ENCODE peak calls at places on chromosomes 11 and 22, in ten cellular contexts. Q, O, K, A, P, R, H, J, I and T are unnamed samples.

GRCh38 chr11:60899977-60900376 is 6.4 kb downstream of the PRPF19 start:
- DNase-seq in H (no peak), K (no peak), Q (no peak), O (no peak), J (no peak), R (no peak), I (no peak), A (no peak), P (no peak), T (no peak)

GRCh38 chr11:86954288-86955110 is 696 bp downstream of the FZD4 start:
- DNase-seq in J (peak), H (no peak), K (peak), Q (no peak), O (peak), A (no peak), I (peak), R (no peak), P (no peak), T (no peak)

GRCh38 chr11:126140932-126141291 is 70.5 kb downstream of the RPUSD4 start:
- DNase-seq in I (no peak), J (no peak), P (no peak), K (peak), R (no peak), H (no peak), A (peak), O (peak), Q (peak), T (peak)

GRCh38 chr11:2668876-2669275 is 30.9 kb downstream of the KCNQ1OT1 start:
- DNase-seq in J (no peak), H (no peak), I (no peak), O (no peak), A (no peak), P (no peak), Q (no peak), R (no peak), K (no peak), T (no peak)

GRCh38 chr11:129061466-129062194 is 119.0 kb upstream of the TP53AIP1 start:
- DNase-seq in Q (no peak), R (no peak), J (no peak), A (peak), H (no peak), K (no peak), O (no peak), I (peak), P (no peak), T (no peak)

GRCh38 chr11:70810131-70810530 is 411.8 kb downstream of the CTTN start:
- DNase-seq in K (no peak), Q (no peak), J (no peak), P (no peak), A (no peak), R (no peak), I (peak), H (no peak), O (no peak), T (no peak)

GRCh38 chr22:46219650-46220049 is 30.4 kb downstream of the CDPF1 start:
- DNase-seq in P (no peak), H (no peak), J (no peak), O (peak), A (no peak), K (no peak), R (no peak), I (no peak), Q (no peak), T (peak)

GRCh38 chr11:3044004-3044403 is 13.2 kb downstream of the CARS1 start:
- DNase-seq in R (no peak), Q (peak), H (no peak), O (no peak), I (no peak), P (no peak), K (no peak), A (no peak), J (no peak), T (no peak)

GRCh38 chr11:37747121-37747520 is 1149.1 kb upstream of the RAG2 start:
- DNase-seq in Q (no peak), A (no peak), I (no peak), K (no peak), J (no peak), R (no peak), P (no peak), O (no peak), H (no peak), T (no peak)

GRCh38 chr11:64246874-64247728 is at the start of gene PPP1R14B:
- DNase-seq in P (peak), H (peak), K (peak), Q (peak), I (peak), J (peak), O (peak), A (peak), R (peak), T (peak)

GRCh38 chr22:19517919-19518567 is 6.2 kb downstream of the CLDN5 start:
- DNase-seq in Q (no peak), K (no peak), P (no peak), I (no peak), O (no peak), H (no peak), J (no peak), A (no peak), R (no peak), T (no peak)

GRCh38 chr22:19629331-19629719 is 85.0 kb upstream of the SEPTIN5 start:
- DNase-seq in I (no peak), K (no peak), A (no peak), J (no peak), H (no peak), P (no peak), Q (no peak), R (no peak), O (no peak), T (no peak)

GRCh38 chr11:107018274-107018901 is at the start of gene GUCY1A2:
- DNase-seq in A (no peak), J (peak), I (peak), O (peak), Q (peak), P (no peak), R (no peak), K (peak), H (no peak), T (no peak)

GRCh38 chr22:49760630-49761571 is 66.8 kb downstream of the BRD1 start:
- DNase-seq in Q (peak), O (no peak), H (no peak), K (no peak), A (no peak), R (no peak), I (no peak), P (no peak), J (no peak), T (no peak)

GRCh38 chr11:111476366-111476765 is 35.8 kb downstream of the BTG4 start:
- DNase-seq in R (no peak), O (no peak), P (no peak), J (no peak), A (no peak), I (no peak), Q (no peak), H (no peak), K (no peak), T (no peak)

GRCh38 chr22:48944756-48945620 is 882.7 kb downstream of the BRD1 start:
- DNase-seq in H (no peak), K (no peak), J (no peak), Q (no peak), R (no peak), O (no peak), I (no peak), A (no peak), P (no peak), T (no peak)

GRCh38 chr22:26479792-26480610 is 3.6 kb downstream of the HPS4 start:
- DNase-seq in P (no peak), H (no peak), O (no peak), J (no peak), Q (no peak), R (no peak), I (no peak), K (no peak), A (no peak), T (peak)

GRCh38 chr11:24453129-24453723 is 43.6 kb upstream of the LUZP2 start:
- DNase-seq in P (no peak), R (no peak), I (no peak), J (no peak), H (no peak), O (no peak), Q (no peak), A (peak), K (no peak), T (no peak)

GRCh38 chr22:27641049-27641790 is 160.3 kb downstream of the MN1 start:
- DNase-seq in J (no peak), Q (no peak), A (no peak), P (no peak), H (no peak), O (no peak), R (no peak), I (no peak), K (no peak), T (no peak)

GRCh38 chr11:11992257-11992690 is 16.2 kb downstream of the DKK3 start:
- DNase-seq in I (peak), R (no peak), A (no peak), K (no peak), P (no peak), J (no peak), Q (no peak), H (no peak), O (no peak), T (no peak)

GRCh38 chr11:118621071-118621815 is 13.8 kb downstream of the PHLDB1 start:
- DNase-seq in R (no peak), P (no peak), Q (peak), J (peak), H (peak), K (peak), O (peak), A (peak), I (peak), T (peak)

GRCh38 chr11:10478574-10479550 is 23.8 kb downstream of the AMPD3 start:
- DNase-seq in O (no peak), R (no peak), H (no peak), K (no peak), Q (no peak), J (no peak), P (no peak), I (no peak), A (no peak), T (no peak)

GRCh38 chr11:4921796-4922195 is 2.3 kb downstream of the OR51G1 start:
- DNase-seq in K (no peak), A (no peak), R (no peak), Q (no peak), P (no peak), J (no peak), O (no peak), H (no peak), I (no peak), T (no peak)

GRCh38 chr22:46464701-46465347 is 72.6 kb downstream of the CELSR1 start:
- DNase-seq in Q (no peak), R (no peak), A (no peak), O (no peak), K (no peak), H (no peak), I (no peak), P (no peak), J (no peak), T (no peak)

GRCh38 chr22:38271927-38272372 is 860 bp downstream of the TMEM184B start:
- DNase-seq in J (no peak), I (no peak), K (no peak), O (peak), H (no peak), R (peak), P (no peak), Q (no peak), A (no peak), T (peak)

GRCh38 chr11:110295086-110295485 is 1.3 kb downstream of the RDX start:
- DNase-seq in K (no peak), O (no peak), R (no peak), P (no peak), H (no peak), A (no peak), I (no peak), Q (no peak), J (no peak), T (no peak)

GRCh38 chr11:27735281-27735680 is 35.0 kb upstream of the BDNF start:
- DNase-seq in R (no peak), O (no peak), Q (no peak), K (no peak), H (no peak), A (no peak), I (no peak), P (no peak), J (no peak), T (no peak)

GRCh38 chr11:17865765-17866428 is 131.3 kb downstream of the KCNC1 start:
- DNase-seq in Q (no peak), P (no peak), H (no peak), O (no peak), A (no peak), I (peak), J (no peak), R (no peak), K (no peak), T (no peak)

GRCh38 chr11:119590651-119591308 is 138.2 kb downstream of the NECTIN1 start:
- DNase-seq in R (no peak), J (no peak), K (no peak), P (no peak), H (no peak), I (peak), A (no peak), O (no peak), Q (no peak), T (peak)

GRCh38 chr11:19714093-19714386 is 1.4 kb downstream of the NAV2 start:
- DNase-seq in I (no peak), H (no peak), Q (no peak), J (no peak), P (no peak), O (no peak), K (peak), A (no peak), R (no peak), T (no peak)

GRCh38 chr11:61494341-61495038 is 14.1 kb upstream of the LRRC10B start:
- DNase-seq in H (no peak), O (no peak), A (no peak), K (no peak), P (no peak), J (no peak), R (no peak), I (no peak), Q (peak), T (no peak)

GRCh38 chr11:119509277-119509841 is 86.4 kb upstream of the THY1 start:
- DNase-seq in P (no peak), H (no peak), R (no peak), K (no peak), Q (no peak), J (no peak), A (no peak), O (no peak), I (peak), T (no peak)

GRCh38 chr11:119591836-119592310 is 137.1 kb downstream of the NECTIN1 start:
- DNase-seq in P (no peak), R (no peak), Q (no peak), K (no peak), I (no peak), H (no peak), J (no peak), A (no peak), O (no peak), T (no peak)

GRCh38 chr11:12273618-12273995 is 103.8 kb upstream of the PARVA start:
- DNase-seq in A (no peak), R (no peak), I (no peak), P (no peak), J (no peak), O (no peak), Q (no peak), H (no peak), K (no peak), T (no peak)